ENCODE peak calls at places on chromosomes 16 and 17, in seven cellular contexts. V, X, G, S, I, B and F are unnamed samples.

GRCh38 chr16:89017956-89018604 is 41.1 kb upstream of the CBFA2T3 start:
- DNase-seq in S (no peak), G (no peak), X (no peak), V (no peak), B (no peak), I (no peak), F (no peak)

GRCh38 chr17:42288985-42289862 is 926 bp downstream of the STAT5A start:
- DNase-seq in V (no peak), X (peak; percentile 66), I (peak; percentile 71), G (no peak), S (no peak), B (no peak), F (peak; percentile 70)

GRCh38 chr17:27974045-27974436 is 68.4 kb upstream of the NLK start:
- DNase-seq in X (no peak), B (no peak), V (no peak), G (no peak), I (no peak), S (no peak), F (no peak)

GRCh38 chr17:76051071-76051467 is 21.2 kb downstream of the SRP68 start:
- DNase-seq in X (no peak), I (no peak), V (no peak), G (no peak), B (no peak), S (no peak), F (no peak)

GRCh38 chr16:17776888-17777287 is 306.1 kb upstream of the XYLT1 start:
- DNase-seq in V (no peak), G (peak; percentile 25), I (no peak), B (no peak), S (no peak), X (no peak), F (no peak)

GRCh38 chr16:85665929-85666328 is 22.8 kb downstream of the GINS2 start:
- DNase-seq in B (no peak), I (no peak), S (no peak), V (no peak), G (no peak), X (no peak), F (no peak)

GRCh38 chr16:52567193-52567592 is 20.2 kb upstream of the TOX3 start:
- DNase-seq in B (no peak), G (no peak), I (no peak), V (no peak), X (no peak), S (no peak), F (no peak)

GRCh38 chr16:2473999-2474876 is 689 bp upstream of the TBC1D24 start:
- DNase-seq in I (peak; percentile 65), X (peak; percentile 63), G (peak; percentile 46), V (peak; percentile 45), S (no peak), B (peak; percentile 76), F (peak; percentile 90)

GRCh38 chr17:17680477-17681186 is 626 bp upstream of the RAI1 start:
- DNase-seq in I (no peak), X (no peak), V (no peak), S (no peak), G (no peak), B (no peak), F (no peak)

GRCh38 chr16:11484691-11485258 is 101.9 kb downstream of the LITAF start:
- DNase-seq in B (no peak), S (peak; percentile 30), V (no peak), X (no peak), I (no peak), G (no peak), F (no peak)

GRCh38 chr17:68431661-68432071 is 25.6 kb downstream of the WIPI1 start:
- DNase-seq in B (peak; percentile 65), V (no peak), X (peak; percentile 30), G (no peak), S (no peak), I (peak; percentile 49), F (no peak)

GRCh38 chr16:80274576-80275191 is 266.1 kb upstream of the DYNLRB2 start:
- DNase-seq in B (peak; percentile 40), G (no peak), I (no peak), S (peak; percentile 11), X (no peak), V (no peak), F (no peak)

GRCh38 chr17:64498308-64499203 is 1.7 kb upstream of the POLG2 start:
- DNase-seq in G (no peak), S (peak; percentile 46), V (no peak), B (peak; percentile 27), X (no peak), I (peak; percentile 20), F (no peak)

GRCh38 chr17:7034955-7035590 is 742 bp upstream of the SLC16A13 start:
- DNase-seq in X (peak; percentile 61), G (no peak), I (peak; percentile 67), S (no peak), B (no peak), V (peak; percentile 50), F (no peak)

GRCh38 chr17:76517638-76518038 is 16.4 kb upstream of the RHBDF2 start:
- DNase-seq in I (no peak), S (no peak), X (no peak), B (no peak), V (no peak), G (no peak), F (no peak)

GRCh38 chr16:25034916-25035315 is 19.7 kb upstream of the ARHGAP17 start:
- DNase-seq in I (no peak), S (no peak), V (no peak), X (no peak), G (no peak), B (no peak), F (no peak)

GRCh38 chr17:81832608-81833159 is 407 bp downstream of the MCRIP1 start:
- DNase-seq in B (no peak), S (peak; percentile 10), I (peak; percentile 38), V (no peak), G (no peak), X (peak; percentile 72), F (peak; percentile 67)

GRCh38 chr17:53631486-53631885 is 191.2 kb upstream of the KIF2B start:
- DNase-seq in G (no peak), X (no peak), B (no peak), I (no peak), S (no peak), V (no peak), F (no peak)

GRCh38 chr17:81491193-81491592 is 21.4 kb downstream of the ACTG1 start:
- DNase-seq in X (no peak), S (no peak), I (no peak), V (no peak), B (no peak), G (no peak), F (no peak)

GRCh38 chr17:77493901-77494663 is 353.3 kb downstream of the SEC14L1 start:
- DNase-seq in V (no peak), G (no peak), B (no peak), S (no peak), X (no peak), I (no peak), F (no peak)

GRCh38 chr16:87956169-87956770 is 5.0 kb downstream of the BANP start:
- DNase-seq in X (peak; percentile 85), G (no peak), I (peak; percentile 86), S (peak; percentile 32), B (peak; percentile 65), V (peak; percentile 62), F (peak; percentile 82)

GRCh38 chr16:67278773-67279295 is 498 bp upstream of the PLEKHG4 start:
- DNase-seq in B (peak; percentile 28), G (no peak), S (no peak), I (no peak), X (peak; percentile 70), V (no peak), F (peak; percentile 85)

GRCh38 chr17:76384222-76384986 is at the start of gene SPHK1:
- DNase-seq in V (peak; percentile 82), G (no peak), X (peak; percentile 80), I (peak; percentile 48), S (peak; percentile 66), B (peak; percentile 90), F (peak; percentile 97)

GRCh38 chr16:23107878-23108277 is 41.4 kb downstream of the USP31 start:
- DNase-seq in V (no peak), I (no peak), X (no peak), B (no peak), S (no peak), G (no peak), F (no peak)

GRCh38 chr17:61799812-61800484 is 63.4 kb downstream of the BRIP1 start:
- DNase-seq in S (no peak), G (no peak), I (no peak), X (no peak), V (no peak), B (no peak), F (peak; percentile 8)

GRCh38 chr17:1147664-1148063 is 32.1 kb downstream of the ABR start:
- DNase-seq in X (no peak), G (peak; percentile 33), I (no peak), V (peak; percentile 43), S (peak; percentile 43), B (peak; percentile 78), F (no peak)

GRCh38 chr17:41973457-41973856 is 6.9 kb downstream of the CNP start:
- DNase-seq in G (no peak), B (no peak), V (no peak), X (no peak), S (no peak), I (no peak), F (no peak)

GRCh38 chr16:83187404-83187803 is 560.6 kb downstream of the CDH13 start:
- DNase-seq in B (no peak), V (no peak), G (no peak), I (no peak), S (peak; percentile 57), X (peak; percentile 27), F (no peak)

GRCh38 chr17:30969989-30970680 is 704 bp upstream of the RNF135 start:
- DNase-seq in X (peak; percentile 11), G (no peak), B (peak; percentile 54), I (no peak), S (peak; percentile 23), V (no peak), F (peak; percentile 60)

GRCh38 chr16:88820335-88821025 is 8.8 kb upstream of the APRT start:
- DNase-seq in S (no peak), V (no peak), B (no peak), X (no peak), I (no peak), G (no peak), F (no peak)

GRCh38 chr17:78599419-78599818 is 22.2 kb upstream of the DNAH17 start:
- DNase-seq in B (no peak), I (no peak), X (no peak), G (no peak), V (no peak), S (no peak), F (no peak)

GRCh38 chr17:10600551-10600950 is 51.1 kb upstream of the MYH2 start:
- DNase-seq in I (no peak), X (no peak), V (no peak), S (peak; percentile 62), B (no peak), G (no peak), F (no peak)